ENCODE peak calls at places on chromosomes 6 and 20, in ten cellular contexts. S, N, G, V, J, B, O, E, Q and R are unnamed samples.

GRCh38 chr6:134145786-134146185 is 93.4 kb upstream of the SLC2A12 start:
- DNase-seq in S (no peak), G (no peak), E (peak; percentile 35), O (no peak), B (no peak), V (no peak), N (no peak), Q (no peak), J (no peak), R (no peak)

GRCh38 chr6:167907837-167908681 is 81.3 kb downstream of the AFDN start:
- DNase-seq in B (no peak), O (peak; percentile 30), S (no peak), E (peak; percentile 18), V (peak; percentile 42), G (no peak), J (peak; percentile 50), N (no peak), Q (no peak), R (no peak)

GRCh38 chr6:44486002-44486421 is 98.5 kb downstream of the CDC5L start:
- DNase-seq in Q (no peak), V (no peak), S (no peak), J (peak; percentile 22), B (no peak), E (peak; percentile 81), G (no peak), N (no peak), O (no peak), R (no peak)

GRCh38 chr20:29878281-29878741 is 1379.2 kb upstream of the DEFB115 start:
- DNase-seq in J (no peak), E (no peak), V (no peak), G (no peak), O (no peak), N (no peak), B (no peak), S (no peak), Q (no peak), R (no peak)

GRCh38 chr6:138086573-138087196 is 20.5 kb downstream of the PERP start:
- DNase-seq in J (peak; percentile 90), O (peak; percentile 66), N (no peak), E (no peak), S (no peak), Q (no peak), G (peak; percentile 53), B (no peak), V (peak; percentile 22), R (no peak)

GRCh38 chr20:1831606-1832005 is 63.6 kb upstream of the SIRPA start:
- DNase-seq in N (no peak), S (no peak), E (no peak), G (no peak), O (no peak), Q (no peak), J (no peak), B (no peak), V (no peak), R (no peak)

GRCh38 chr20:32019156-32019510 is 8.9 kb downstream of the CCM2L start:
- DNase-seq in J (no peak), B (no peak), E (no peak), V (no peak), S (no peak), G (no peak), N (no peak), O (peak; percentile 72), Q (no peak), R (no peak)

GRCh38 chr6:52522655-52523054 is 54.2 kb downstream of the TRAM2 start:
- DNase-seq in J (no peak), Q (no peak), E (no peak), S (no peak), N (no peak), O (no peak), B (no peak), G (no peak), V (no peak), R (no peak)

GRCh38 chr6:26445934-26446667 is 5.8 kb downstream of the BTN3A3 start:
- DNase-seq in J (no peak), N (peak; percentile 22), S (no peak), O (no peak), E (no peak), Q (no peak), G (no peak), B (no peak), V (no peak), R (no peak)

GRCh38 chr6:113862112-113862511 is 5.0 kb downstream of the MARCKS start:
- DNase-seq in E (no peak), J (peak; percentile 46), S (no peak), B (no peak), V (no peak), O (no peak), Q (no peak), G (no peak), N (no peak), R (no peak)

GRCh38 chr6:2037230-2037926 is 208.0 kb downstream of the GMDS start:
- DNase-seq in S (no peak), J (peak; percentile 14), N (no peak), E (no peak), O (no peak), V (no peak), Q (no peak), B (no peak), G (no peak), R (no peak)

GRCh38 chr6:139262519-139263300 is 29.1 kb downstream of the TXLNB start:
- DNase-seq in N (peak; percentile 10), B (no peak), G (no peak), O (no peak), J (peak; percentile 58), Q (no peak), S (no peak), E (no peak), V (no peak), R (no peak)

GRCh38 chr6:170022827-170023619 is 267.9 kb downstream of the DLL1 start:
- DNase-seq in V (no peak), B (peak; percentile 35), J (no peak), S (no peak), G (no peak), Q (no peak), O (no peak), N (no peak), E (no peak), R (no peak)

GRCh38 chr6:170020041-170020583 is 268.7 kb downstream of the ERMARD start:
- DNase-seq in V (no peak), G (no peak), O (no peak), S (no peak), E (no peak), B (no peak), N (no peak), J (no peak), Q (no peak), R (no peak)

GRCh38 chr6:170019259-170020040 is 268.0 kb downstream of the ERMARD start:
- DNase-seq in S (no peak), G (no peak), O (peak; percentile 44), B (no peak), N (no peak), Q (no peak), J (no peak), E (no peak), V (no peak), R (no peak)

GRCh38 chr6:170022291-170022722 is 268.6 kb downstream of the DLL1 start:
- DNase-seq in N (no peak), Q (no peak), S (no peak), O (no peak), V (no peak), E (no peak), B (no peak), J (no peak), G (no peak), R (no peak)

DNA sequence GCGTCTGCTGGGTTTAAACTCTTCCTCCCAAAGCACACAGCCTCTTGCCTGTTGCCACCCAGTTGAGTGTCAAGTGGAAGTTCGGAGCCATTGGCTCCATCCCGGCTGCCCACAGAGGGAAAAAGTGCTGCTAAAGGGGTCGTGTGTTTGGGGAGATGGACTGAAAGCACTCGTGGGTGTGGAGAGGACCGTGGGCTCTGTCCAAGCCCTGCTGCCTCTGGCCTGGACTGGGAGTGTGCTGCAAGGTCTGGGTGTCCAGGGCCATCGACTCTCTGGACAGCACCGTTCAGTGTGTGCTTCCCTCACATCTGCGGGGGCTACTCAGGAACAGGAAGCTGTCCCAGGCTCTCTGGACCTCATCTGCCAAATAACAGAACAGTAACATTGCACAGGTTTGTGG is 269.3 kb downstream of the DLL1 start:
- DNase-seq in B (no peak), E (no peak), N (no peak), J (no peak), G (no peak), V (no peak), Q (no peak), O (no peak), S (no peak), R (no peak)
- H3K9me3 ChIP-seq in B (no peaks in the 10 kb centered on the region), E (no peaks in the 10 kb centered on the region), N (no peaks in the 10 kb centered on the region), J (no peaks in the 10 kb centered on the region), G (peaks cover 77% of the 10 kb centered on the region), V (no peaks in the 10 kb centered on the region), Q (no peaks in the 10 kb centered on the region), O (no peaks in the 10 kb centered on the region), S (no peaks in the 10 kb centered on the region), R (no peaks in the 10 kb centered on the region)

DNA sequence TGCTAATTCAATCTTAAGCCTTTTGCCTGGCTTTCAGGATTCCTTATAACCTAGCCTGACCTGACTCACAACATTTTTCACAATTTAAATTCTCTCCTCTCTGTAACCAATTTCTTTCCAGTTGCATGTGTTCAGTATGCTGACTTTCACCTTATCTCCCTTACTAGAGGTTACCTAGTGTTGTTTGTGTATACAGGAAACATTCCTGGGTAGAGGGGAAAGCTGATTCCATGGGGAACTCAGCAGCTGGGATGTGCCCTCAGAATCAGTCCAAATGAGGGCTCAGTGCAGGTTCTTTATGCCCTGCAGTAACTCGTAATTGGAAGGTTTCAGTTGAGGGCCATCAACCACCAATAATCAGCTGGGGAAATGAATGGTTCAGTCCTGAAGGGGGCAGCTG is 18.5 kb downstream of the PKIB start:
- DNase-seq in G (no peak), N (no peak), Q (no peak), O (no peak), J (no peak), S (no peak), E (no peak), B (no peak), V (no peak), R (no peak)
- TF ChIP-seq CTCF in G (no peak), N (no peak), Q (no peak), O (no peak), J (no peak), S (no peak), E (no peak), B (no peak), V (no peak), R (no peak)

DNA sequence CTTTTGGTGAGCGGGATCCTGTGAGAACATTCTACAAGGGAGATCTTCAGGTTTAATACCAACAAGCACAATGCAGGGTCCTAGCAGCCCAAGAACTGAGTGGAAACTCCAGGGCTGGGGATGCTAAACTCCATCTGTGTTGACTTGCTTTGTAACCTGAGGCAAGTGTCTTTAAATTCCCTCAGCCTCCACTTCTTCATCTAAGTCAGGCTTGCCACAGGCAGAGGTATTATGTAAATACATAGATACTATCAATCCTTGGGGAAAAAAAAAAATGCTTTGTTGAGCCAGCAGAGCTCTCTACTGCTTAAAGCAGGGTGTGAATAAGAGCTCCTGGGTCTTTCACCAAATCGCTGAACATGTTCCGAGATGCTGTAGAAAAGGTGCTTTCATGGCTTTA is 114.2 kb upstream of the PHACTR1 start:
- DNase-seq in V (peak; percentile 10), G (no peak), Q (no peak), N (no peak), B (no peak), O (no peak), S (no peak), E (no peak), J (no peak), R (no peak)
- H3K27ac ChIP-seq in V (no peak overlapping the region), G (no peak overlapping the region), Q (no peak overlapping the region), N (no peak overlapping the region), B (no peak overlapping the region), O (peak overlapping the region; percentile 19), S (no peak overlapping the region), E (no peak overlapping the region), J (no peak overlapping the region), R (no peak overlapping the region)

GRCh38 chr6:162140453-162140852 is 587.1 kb downstream of the PRKN start:
- DNase-seq in G (no peak), O (no peak), V (no peak), S (no peak), E (no peak), N (no peak), B (no peak), Q (no peak), J (no peak), R (no peak)
- H3K9me3 ChIP-seq in G (peaks cover 7% of the 10 kb centered on the region), O (no peaks in the 10 kb centered on the region), V (no peaks in the 10 kb centered on the region), S (no peaks in the 10 kb centered on the region), E (peaks cover 6% of the 10 kb centered on the region), N (no peaks in the 10 kb centered on the region), B (no peaks in the 10 kb centered on the region), Q (no peaks in the 10 kb centered on the region), J (peaks cover 5% of the 10 kb centered on the region), R (peaks cover 4% of the 10 kb centered on the region)